ENCODE peak calls at places on chromosome 4, in six cellular contexts. Y is HepG2, I is suprapubic skin, E is IMR-90, J is Peyer's patch, A is A549. S is an unnamed sample. For H3K9me3, the result is how much of the 10 kb centered on the place peaks cover.

GRCh38 chr4:122710434-122711308 is 21.8 kb upstream of the BBS12 start:
- DNase-seq in Y (no peak), I (no peak), E (peak), J (no peak), A (no peak), S (no peak)

GRCh38 chr4:146976145-146976544 is 30.5 kb upstream of the TTC29 start:
- DNase-seq in A (no peak), E (no peak), Y (no peak), J (no peak), I (no peak), S (no peak)

GRCh38 chr4:41437264-41437566 is 100.7 kb upstream of the LIMCH1 start:
- DNase-seq in I (no peak), E (no peak), J (no peak), A (no peak), Y (no peak), S (no peak)

GRCh38 chr4:23278845-23279244 is 586.1 kb downstream of the GBA3 start:
- DNase-seq in A (no peak), I (no peak), Y (no peak), E (no peak), J (no peak), S (no peak)

GRCh38 chr4:40685300-40685699 is 55.6 kb upstream of the RBM47 start:
- DNase-seq in I (no peak), J (no peak), E (peak), A (peak), Y (peak), S (no peak)

GRCh38 chr4:139934786-139935330 is 219.1 kb downstream of the MAML3 start:
- DNase-seq in A (no peak), Y (no peak), J (no peak), E (no peak), I (no peak), S (no peak)

GRCh38 chr4:41072021-41072777 is 142.1 kb downstream of the APBB2 start:
- DNase-seq in I (no peak), J (no peak), Y (no peak), E (no peak), A (no peak), S (no peak)

GRCh38 chr4:119861731-119862130 is 204.9 kb downstream of the MAD2L1 start:
- DNase-seq in E (no peak), Y (no peak), I (no peak), J (no peak), A (no peak), S (no peak)

GRCh38 chr4:122898370-122899150 is 23.8 kb downstream of the NUDT6 start:
- DNase-seq in A (peak), J (no peak), E (peak), Y (no peak), I (no peak), S (peak)

GRCh38 chr4:174154455-174154854 is 129.0 kb downstream of the FBXO8 start:
- DNase-seq in Y (no peak), I (no peak), E (peak), A (peak), J (no peak), S (no peak)

GRCh38 chr4:1234296-1234695 is 14.6 kb downstream of the CTBP1 start:
- DNase-seq in J (no peak), I (no peak), Y (no peak), E (peak), A (no peak), S (no peak)

GRCh38 chr4:113052379-113052951 is 3.0 kb downstream of the ANK2 start:
- DNase-seq in I (no peak), E (peak), J (no peak), Y (no peak), A (no peak), S (no peak)

DNA sequence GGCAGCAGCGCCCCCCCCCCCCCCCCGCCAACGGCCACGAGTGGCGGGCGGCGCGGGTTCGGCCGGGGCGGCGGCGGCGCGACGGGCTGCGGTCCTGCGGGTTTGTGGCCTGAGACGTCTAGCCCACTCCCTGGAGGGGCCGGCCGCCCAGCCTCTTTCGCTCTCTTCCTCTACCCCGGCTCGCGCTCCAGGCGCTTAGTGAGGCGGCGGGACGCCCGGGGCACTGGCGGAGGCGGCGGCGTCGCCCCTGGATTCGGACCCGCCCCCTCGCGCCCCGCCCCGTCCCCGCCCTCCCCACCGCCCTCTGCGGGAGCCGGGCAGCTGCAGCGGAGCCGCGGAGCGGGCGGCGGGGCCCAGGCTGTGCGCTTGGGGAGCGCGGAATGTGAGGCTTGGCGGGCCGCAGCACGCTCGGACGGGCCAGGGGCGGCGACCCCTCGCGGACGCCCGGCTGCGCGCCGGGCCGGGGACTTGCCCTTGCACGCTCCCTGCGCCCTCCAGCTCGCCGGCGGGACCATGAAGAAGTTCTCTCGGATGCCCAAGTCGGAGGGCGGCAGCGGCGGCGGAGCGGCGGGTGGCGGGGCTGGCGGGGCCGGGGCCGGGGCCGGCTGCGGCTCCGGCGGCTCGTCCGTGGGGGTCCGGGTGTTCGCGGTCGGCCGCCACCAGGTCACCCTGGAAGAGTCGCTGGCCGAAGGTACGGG is at the start of gene BMP2K:
- DNase-seq in E (peak), A (peak), J (peak), Y (peak), I (peak), S (peak)
- TF ChIP-seq POLR2A in E (peak), A (peak), J (peak), Y (peak), I (no peak), S (no peak)

GRCh38 chr4:87392183-87392582 is 1.2 kb upstream of the HSD17B11 start:
- DNase-seq in J (no peak), I (no peak), Y (peak), A (no peak), E (no peak), S (no peak)

GRCh38 chr4:87390931-87391782 is at the start of gene HSD17B11:
- DNase-seq in J (peak), A (peak), Y (peak), E (peak), I (peak), S (peak)

GRCh38 chr4:87391783-87392054 is 731 bp upstream of the HSD17B11 start:
- DNase-seq in A (no peak), J (no peak), I (no peak), E (no peak), Y (no peak), S (no peak)

GRCh38 chr4:87382931-87383330 is 8.1 kb downstream of the HSD17B11 start:
- DNase-seq in I (no peak), J (no peak), A (no peak), Y (no peak), E (no peak), S (no peak)

GRCh38 chr4:87387237-87387636 is 3.8 kb downstream of the HSD17B11 start:
- DNase-seq in Y (no peak), J (no peak), I (no peak), E (no peak), A (no peak), S (no peak)
- H3K9me3 ChIP-seq in Y (under half), J (under half), I (under half), E (under half), A (under half), S (under half)

DNA sequence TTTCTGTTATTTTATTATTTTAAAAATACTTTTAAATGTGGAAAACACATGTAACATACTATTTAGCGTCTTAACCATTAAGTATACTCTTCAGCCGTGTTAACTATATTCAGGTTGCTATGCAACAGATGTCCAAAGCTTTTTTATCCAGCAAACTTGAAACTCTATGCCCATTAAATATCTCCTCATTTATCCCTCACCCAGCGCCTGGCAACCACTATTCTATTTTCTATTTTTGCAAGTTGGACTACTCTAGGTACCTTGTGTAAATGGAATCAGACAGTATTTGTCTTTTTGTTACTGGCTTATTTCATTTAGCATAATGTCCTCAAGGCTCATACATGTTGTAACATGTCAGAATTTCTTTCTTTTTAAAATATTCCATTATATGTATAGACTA is 174.6 kb downstream of the PCDH10 start:
- DNase-seq in Y (no peak), E (no peak), I (no peak), A (no peak), J (no peak), S (no peak)
- TF ChIP-seq POLR2A in Y (no peak), E (no peak), I (no peak), A (no peak), J (no peak), S (no peak)

DNA sequence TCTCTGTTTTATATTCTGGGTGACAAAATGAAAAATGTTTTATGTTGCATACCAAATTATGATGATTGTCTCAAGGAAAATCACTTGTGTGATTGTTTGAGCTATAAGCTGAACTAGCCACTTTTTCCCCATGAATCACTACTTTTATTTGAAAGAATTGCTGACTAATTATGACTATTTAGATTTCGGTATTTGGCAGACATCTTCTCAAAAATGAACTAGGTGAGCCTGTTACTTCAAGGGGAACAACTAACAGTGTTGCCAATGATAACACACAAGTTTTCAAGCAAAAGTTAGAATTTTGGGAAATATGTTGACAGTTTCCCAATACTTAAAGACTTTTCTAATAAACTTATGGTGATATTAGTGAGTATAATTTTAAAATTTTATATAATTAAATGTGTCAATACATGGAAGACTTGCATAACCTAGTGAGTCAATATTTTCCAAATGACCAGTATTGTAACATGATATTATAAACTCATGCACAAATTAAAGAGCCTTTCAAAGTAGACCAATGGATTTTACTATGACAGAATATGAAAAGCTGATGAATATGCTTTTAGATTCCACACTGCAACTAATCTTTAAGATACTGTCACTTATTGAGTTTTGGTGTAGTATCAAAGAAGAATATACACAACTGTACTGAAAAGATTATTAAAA is 187.7 kb upstream of the GATB start:
- DNase-seq in I (no peak), A (no peak), J (no peak), E (peak), Y (no peak), S (no peak)
- H3K9me3 ChIP-seq in I (under half), A (under half), J (under half), E (under half), Y (under half), S (under half)

GRCh38 chr4:8143392-8144140 is 15.0 kb downstream of the ABLIM2 start:
- DNase-seq in A (peak), E (no peak), J (no peak), I (no peak), Y (no peak), S (no peak)
- TF ChIP-seq POLR2A in A (no peak), E (no peak), J (no peak), I (no peak), Y (no peak), S (no peak)

GRCh38 chr4:106105697-106106096 is 210.3 kb downstream of the TBCK start:
- DNase-seq in A (no peak), Y (no peak), I (no peak), J (no peak), E (no peak), S (no peak)

GRCh38 chr4:106114284-106114683 is 201.7 kb downstream of the TBCK start:
- DNase-seq in A (no peak), E (no peak), Y (no peak), J (no peak), I (no peak), S (no peak)

GRCh38 chr4:106104276-106104675 is 209.0 kb downstream of the NPNT start:
- DNase-seq in E (no peak), A (no peak), J (no peak), Y (no peak), I (no peak), S (no peak)

DNA sequence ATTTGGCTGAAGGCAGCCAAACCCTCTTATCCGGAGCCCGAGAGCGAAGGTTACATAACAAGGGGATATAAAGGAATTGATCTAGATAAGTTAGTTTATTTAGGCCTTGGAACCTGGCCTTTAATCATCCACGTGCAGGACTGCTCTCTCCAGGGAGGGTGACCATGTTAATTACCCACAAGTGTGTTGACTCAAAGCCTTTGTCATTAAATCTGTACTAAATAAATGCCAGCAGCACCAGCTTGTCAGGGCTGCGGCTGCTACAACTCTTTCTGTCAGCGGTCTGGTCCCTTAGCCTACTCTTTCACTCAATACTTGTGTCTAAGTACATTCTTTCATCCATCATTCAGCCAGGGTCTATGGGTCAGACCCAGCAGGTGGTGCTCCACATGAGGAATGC is 206.1 kb downstream of the TBCK start:
- DNase-seq in A (no peak), Y (no peak), J (no peak), I (no peak), E (no peak), S (no peak)
- H3K9me3 ChIP-seq in A (under half), Y (half or more), J (under half), I (under half), E (under half), S (under half)